ENCODE peak calls at places on chromosomes 3 and 15, in six cellular contexts. E is A549, K is GM12878, I is SK-N-SH, S is H1, N is K562. T is an unnamed sample.

GRCh38 chr3:9704343-9705322 is 1.0 kb downstream of the CPNE9 start:
- DNase-seq in E (peak; percentile 53), K (no peak), I (peak; percentile 95), S (peak; percentile 96), N (peak; percentile 90), T (peak; percentile 35)

GRCh38 chr15:77504310-77504709 is 83.6 kb downstream of the HMG20A start:
- DNase-seq in E (no peak), K (no peak), I (no peak), S (peak; percentile 45), N (no peak), T (no peak)

GRCh38 chr15:48101376-48101961 is 19.3 kb upstream of the SLC24A5 start:
- DNase-seq in E (no peak), K (no peak), I (peak; percentile 6), S (no peak), N (no peak), T (no peak)

GRCh38 chr3:158737987-158738615 is 5.8 kb upstream of the RARRES1 start:
- DNase-seq in E (no peak), K (no peak), I (no peak), S (no peak), N (no peak), T (no peak)

GRCh38 chr3:82163907-82164520 is 402.6 kb upstream of the GBE1 start:
- DNase-seq in E (peak; percentile 33), K (no peak), I (no peak), S (no peak), N (peak; percentile 7), T (no peak)

GRCh38 chr15:90988249-90988648 is 6.1 kb downstream of the PRC1 start:
- DNase-seq in E (no peak), K (no peak), I (peak; percentile 61), S (no peak), N (no peak), T (no peak)

GRCh38 chr3:128076783-128077624 is 24.8 kb downstream of the SEC61A1 start:
- DNase-seq in E (no peak), K (no peak), I (no peak), S (no peak), N (peak; percentile 80), T (no peak)

GRCh38 chr3:192481638-192482037 is 245.7 kb downstream of the FGF12 start:
- DNase-seq in E (no peak), K (no peak), I (no peak), S (no peak), N (no peak), T (no peak)

GRCh38 chr3:44468572-44469520 is 8.6 kb downstream of the ZNF445 start:
- DNase-seq in E (no peak), K (no peak), I (no peak), S (peak; percentile 47), N (peak; percentile 73), T (no peak)

GRCh38 chr15:97143847-97144711 is 813.6 kb downstream of the NR2F2 start:
- DNase-seq in E (no peak), K (no peak), I (no peak), S (no peak), N (no peak), T (no peak)

GRCh38 chr15:42385206-42385979 is 26.1 kb downstream of the CAPN3 start:
- DNase-seq in E (peak; percentile 54), K (no peak), I (peak; percentile 60), S (peak; percentile 76), N (peak; percentile 67), T (peak; percentile 45)

GRCh38 chr3:113628788-113629187 is 67.7 kb downstream of the USF3 start:
- DNase-seq in E (no peak), K (no peak), I (no peak), S (no peak), N (no peak), T (no peak)
- TF ChIP-seq CHD2 in E (no peak), K (no peak), I (no peak), S (no peak), N (no peak), T (no peak)

GRCh38 chr3:143700431-143700975 is 147.8 kb downstream of the SLC9A9 start:
- DNase-seq in E (no peak), K (no peak), I (no peak), S (no peak), N (no peak), T (no peak)
- TF ChIP-seq CHD2 in E (no peak), K (no peak), I (no peak), S (no peak), N (no peak), T (no peak)

GRCh38 chr3:47443611-47443995 is 32.1 kb downstream of the SCAP start:
- DNase-seq in E (peak; percentile 67), K (no peak), I (no peak), S (no peak), N (no peak), T (peak; percentile 87)
- TF ChIP-seq CHD2 in E (no peak), K (no peak), I (no peak), S (no peak), N (no peak), T (no peak)

GRCh38 chr3:198028718-198029117 is 68.7 kb downstream of the LMLN start:
- DNase-seq in E (no peak), K (no peak), I (no peak), S (no peak), N (no peak), T (no peak)
- TF ChIP-seq CHD2 in E (no peak), K (no peak), I (no peak), S (no peak), N (no peak), T (no peak)

DNA sequence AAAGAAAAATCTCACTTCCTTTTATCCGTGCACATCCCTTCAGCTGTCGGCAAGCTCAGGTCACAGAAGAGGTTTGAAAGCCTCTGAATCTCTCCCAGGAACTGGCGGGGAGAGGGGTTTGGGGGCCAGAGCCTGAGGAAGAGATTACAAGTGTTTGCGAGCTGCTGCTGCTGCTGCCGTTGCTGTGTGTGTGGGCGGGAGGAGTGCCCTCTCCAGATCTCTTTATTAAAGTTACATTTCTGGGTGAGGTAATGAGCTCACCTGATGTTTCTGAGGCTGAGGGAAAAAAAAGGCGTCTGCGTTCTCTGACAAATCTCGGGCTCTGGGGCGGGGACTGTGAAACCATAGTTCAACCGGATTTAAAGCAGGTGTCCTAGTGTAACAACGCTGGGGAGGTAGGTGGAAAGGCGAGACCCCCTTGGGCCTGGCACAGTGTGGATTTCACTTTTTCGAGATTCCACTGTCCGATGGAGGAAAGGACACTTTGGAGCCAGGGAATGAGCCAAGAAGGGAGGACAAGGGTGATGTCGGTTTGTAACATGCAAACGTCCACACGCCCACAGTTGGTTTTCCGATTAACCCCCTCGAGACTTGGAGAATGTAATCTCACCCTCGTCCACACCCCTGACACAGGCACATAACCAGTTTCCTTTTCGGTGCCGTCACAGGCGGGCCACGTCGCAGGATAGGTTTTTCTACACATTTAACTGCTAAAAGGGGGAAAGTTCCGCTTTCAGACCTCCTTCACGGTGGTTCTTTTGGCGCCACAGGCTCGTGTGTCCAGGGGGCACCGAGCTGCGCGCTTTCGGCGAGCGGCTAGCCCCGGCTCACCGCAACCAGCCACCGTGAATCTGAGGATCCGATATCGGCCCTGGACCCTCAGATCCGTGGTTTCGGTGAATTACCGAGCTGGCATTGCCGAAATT is 2.1 kb downstream of the ALCAM start:
- DNase-seq in E (peak; percentile 69), K (peak; percentile 69), I (peak; percentile 48), S (peak; percentile 53), N (no peak), T (peak; percentile 60)
- TF ChIP-seq CHD2 in E (no peak), K (peak; percentile 49), I (no peak), S (no peak), N (no peak), T (no peak)

DNA sequence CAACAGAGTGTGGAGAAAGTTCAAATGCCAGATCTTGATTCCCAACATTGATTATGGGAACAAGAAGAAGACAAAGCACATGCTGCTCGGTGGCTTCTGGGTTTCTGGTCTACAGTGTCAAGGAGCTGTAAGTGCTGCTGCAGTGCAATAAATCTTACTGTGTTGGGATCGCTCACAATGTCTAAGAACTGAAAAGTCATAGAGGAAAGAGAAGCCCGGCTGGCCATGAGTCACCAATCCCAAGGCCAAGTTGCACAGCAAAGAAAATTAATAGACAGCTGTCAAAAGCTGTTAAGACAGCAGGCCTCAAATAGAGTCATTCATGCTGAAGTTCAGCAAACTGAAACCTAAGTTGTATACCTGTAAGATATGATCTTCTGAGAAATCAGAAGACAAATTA is 33.2 kb upstream of the SPPL2A start:
- DNase-seq in E (peak; percentile 11), K (no peak), I (no peak), S (no peak), N (no peak), T (no peak)
- TF ChIP-seq CHD2 in E (no peak), K (no peak), I (no peak), S (no peak), N (no peak), T (no peak)

DNA sequence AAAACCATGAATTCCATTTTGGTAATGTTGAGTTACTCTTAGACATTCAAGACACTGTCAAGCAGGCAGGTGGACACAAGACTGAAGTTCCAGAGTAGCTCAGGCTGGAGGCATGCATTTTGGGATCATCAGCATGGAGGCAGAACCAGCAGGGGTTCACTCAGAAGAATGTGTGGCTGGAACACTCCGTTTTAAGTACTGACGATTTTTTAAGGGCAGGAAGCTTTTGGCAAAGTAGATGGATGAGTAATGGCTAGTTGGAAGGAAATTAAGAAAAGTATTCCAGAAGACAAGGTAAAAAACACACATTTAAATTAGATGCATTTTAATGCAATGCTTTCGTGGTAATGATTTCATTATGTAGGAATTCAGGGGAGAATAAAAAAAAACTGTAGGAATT is 420.4 kb downstream of the ROBO2 start:
- DNase-seq in E (no peak), K (no peak), I (no peak), S (no peak), N (no peak), T (no peak)
- TF ChIP-seq CHD2 in E (no peak), K (no peak), I (no peak), S (no peak), N (no peak), T (no peak)

GRCh38 chr15:38406451-38406850 is 47.5 kb upstream of the FAM98B start:
- DNase-seq in E (no peak), K (no peak), I (no peak), S (no peak), N (no peak), T (no peak)

GRCh38 chr15:38401101-38401500 is 52.8 kb upstream of the FAM98B start:
- DNase-seq in E (no peak), K (no peak), I (no peak), S (no peak), N (no peak), T (no peak)

GRCh38 chr15:38398134-38398533 is 55.8 kb upstream of the FAM98B start:
- DNase-seq in E (peak; percentile 14), K (no peak), I (no peak), S (no peak), N (no peak), T (peak; percentile 13)

GRCh38 chr15:38401716-38402115 is 52.2 kb upstream of the FAM98B start:
- DNase-seq in E (no peak), K (no peak), I (no peak), S (no peak), N (no peak), T (no peak)
- TF ChIP-seq CHD2 in E (no peak), K (no peak), I (no peak), S (no peak), N (no peak), T (no peak)